ENCODE peak calls at places on chromosomes 2 and 18, in four cellular contexts. L is ovary, X is transverse colon, H is prostate gland. Q is an unnamed sample.
A peak's percentile ranks its signal among the peaks of the same experiment; 100 is the strongest.

GRCh38 chr2:8247905-8248622 is 433.8 kb upstream of the ID2 start:
- DNase-seq in X (no peak), L (no peak), H (no peak), Q (no peak)

GRCh38 chr18:63956755-63957154 is 7.7 kb downstream of the HMSD start:
- DNase-seq in H (no peak), X (no peak), L (no peak), Q (no peak)

GRCh38 chr2:10056439-10056838 is 13.1 kb downstream of the KLF11 start:
- DNase-seq in H (no peak), X (no peak), L (peak; percentile 47), Q (no peak)

GRCh38 chr2:1162246-1162645 is 211.6 kb downstream of the SNTG2 start:
- DNase-seq in L (no peak), X (no peak), H (no peak), Q (no peak)

GRCh38 chr2:37625781-37626548 is 45.5 kb downstream of the CDC42EP3 start:
- DNase-seq in L (peak; percentile 53), H (no peak), X (peak; percentile 45), Q (no peak)

GRCh38 chr2:229719926-229720652 is 5.7 kb upstream of the DNER start:
- DNase-seq in X (no peak), H (no peak), L (no peak), Q (no peak)

GRCh38 chr2:239285071-239285931 is 115.5 kb downstream of the HDAC4 start:
- DNase-seq in H (no peak), L (peak; percentile 43), X (peak; percentile 34), Q (no peak)

GRCh38 chr18:5943514-5943913 is 48.2 kb upstream of the TMEM200C start:
- DNase-seq in X (no peak), H (no peak), L (no peak), Q (no peak)

GRCh38 chr18:22385718-22386117 is 32.0 kb downstream of the CTAGE1 start:
- DNase-seq in L (no peak), H (no peak), X (no peak), Q (no peak)

GRCh38 chr2:61268249-61268648 is 106.3 kb downstream of the C2orf74 start:
- DNase-seq in X (no peak), L (no peak), H (no peak), Q (no peak)

GRCh38 chr2:206701952-206702630 is 16.1 kb downstream of the DYTN start:
- DNase-seq in X (no peak), L (no peak), H (no peak), Q (no peak)

GRCh38 chr2:232439758-232440135 is 16.2 kb upstream of the ALPI start:
- DNase-seq in X (no peak), H (no peak), L (peak; percentile 33), Q (peak; percentile 22)
- TF ChIP-seq CTCF in X (no peak), H (peak; percentile 6), L (no peak), Q (peak; percentile 5)

GRCh38 chr18:9191658-9192256 is 55.2 kb downstream of the ANKRD12 start:
- DNase-seq in L (no peak), H (no peak), X (no peak), Q (no peak)

GRCh38 chr18:9184998-9185613 is 48.5 kb downstream of the ANKRD12 start:
- DNase-seq in L (no peak), X (no peak), H (no peak), Q (no peak)

GRCh38 chr18:9182852-9183399 is 46.3 kb downstream of the ANKRD12 start:
- DNase-seq in X (no peak), L (no peak), H (no peak), Q (no peak)

GRCh38 chr18:9193031-9193430 is 56.5 kb downstream of the ANKRD12 start:
- DNase-seq in X (no peak), H (no peak), L (no peak), Q (no peak)

GRCh38 chr18:9188359-9189231 is 52.0 kb downstream of the ANKRD12 start:
- DNase-seq in X (no peak), L (no peak), H (no peak), Q (peak; percentile 2)
- H3K4me3 ChIP-seq in X (no peak overlapping the region), L (no peak overlapping the region), H (no peak overlapping the region), Q (no peak overlapping the region)

GRCh38 chr2:86616502-86616901 is 7.2 kb downstream of the RNF103 start:
- DNase-seq in X (no peak), L (no peak), H (no peak), Q (no peak)

GRCh38 chr2:86617153-86617552 is 6.5 kb downstream of the RNF103 start:
- DNase-seq in H (no peak), X (no peak), L (no peak), Q (no peak)

GRCh38 chr2:86617738-86618137 is 5.9 kb downstream of the RNF103 start:
- DNase-seq in L (no peak), X (no peak), H (no peak), Q (no peak)

GRCh38 chr2:86613515-86613914 is 10.2 kb downstream of the RNF103 start:
- DNase-seq in X (no peak), L (no peak), H (no peak), Q (no peak)

GRCh38 chr2:86615596-86615995 is 8.1 kb downstream of the RNF103 start:
- DNase-seq in X (no peak), L (no peak), H (no peak), Q (no peak)
- H3K4me1 ChIP-seq in X (no peaks in the 10 kb centered on the region), L (peaks cover 4% of the 10 kb centered on the region), H (no peaks in the 10 kb centered on the region), Q (peaks cover 5% of the 10 kb centered on the region)

DNA sequence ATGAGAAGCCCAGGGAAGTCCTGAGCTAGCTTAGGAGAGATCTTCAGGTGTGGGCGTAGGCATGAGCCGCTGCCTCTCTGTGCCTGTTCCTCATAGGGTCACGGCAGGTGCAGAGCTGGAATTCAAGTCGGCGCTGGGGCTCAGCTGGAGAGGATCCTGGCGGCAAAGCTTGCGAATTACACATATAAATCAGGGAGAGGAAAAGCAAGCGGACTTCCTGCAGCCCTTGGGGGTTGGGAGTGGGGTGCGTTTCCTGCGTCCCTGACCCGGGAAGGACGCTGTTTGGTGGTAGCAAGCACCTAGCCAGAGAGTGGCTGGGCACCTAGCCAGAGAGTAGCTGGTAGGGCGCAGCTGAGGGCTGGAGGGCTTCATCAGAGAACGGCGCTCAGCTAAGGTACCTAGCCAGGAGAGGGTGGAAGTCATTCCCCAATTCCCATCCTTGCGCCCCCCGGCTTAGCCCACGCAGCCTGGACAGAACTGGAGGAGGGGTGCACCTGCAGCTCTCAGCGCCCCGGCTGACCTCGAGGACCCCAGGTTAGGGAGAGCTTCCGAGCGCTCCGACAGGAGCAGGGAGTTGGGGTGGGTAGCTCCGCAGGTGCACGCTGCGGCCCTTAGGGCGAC is 459 bp upstream of the EFR3B start:
- DNase-seq in H (peak; percentile 24), X (peak; percentile 70), L (peak; percentile 74), Q (peak; percentile 85)
- TF ChIP-seq CTCF in H (no peak), X (peak; percentile 58), L (no peak), Q (peak; percentile 47)

Q was measured in Caco-2.